ENCODE peak calls at places on chromosome 22, in four cellular contexts. I is iPS DF 6.9, A is HCT116, S is SK-N-SH. W is an unnamed sample. For H3K36me3 and H3K9me3, the result is how much of the 10 kb centered on the place peaks cover.

GRCh38 chr22:29664731-29665130 is 55.1 kb upstream of the CABP7 start:
- DNase-seq in A (no peak), I (no peak), S (no peak), W (no peak)

GRCh38 chr22:43110444-43110926 is at the start of gene BIK:
- DNase-seq in S (peak), I (no peak), A (no peak), W (peak)

GRCh38 chr22:41943661-41944209 is 3.2 kb downstream of the CENPM start:
- DNase-seq in I (no peak), S (no peak), A (no peak), W (no peak)

GRCh38 chr22:25509391-25509791 is 55.1 kb upstream of the GRK3 start:
- DNase-seq in A (no peak), S (no peak), I (no peak), W (no peak)

GRCh38 chr22:40212126-40212525 is 34.4 kb downstream of the TNRC6B start:
- DNase-seq in A (no peak), S (no peak), I (no peak), W (no peak)

GRCh38 chr22:20298803-20299735 is 20.8 kb downstream of the DGCR6L start:
- DNase-seq in A (peak), I (peak), S (peak), W (peak)

GRCh38 chr22:39244496-39245129 is at the start of gene PDGFB:
- DNase-seq in A (no peak), S (no peak), I (no peak), W (no peak)

GRCh38 chr22:21695432-21696085 is 29.7 kb downstream of the PPIL2 start:
- DNase-seq in I (no peak), S (no peak), A (no peak), W (no peak)

GRCh38 chr22:40694409-40694808 is 15.1 kb downstream of the MCHR1 start:
- DNase-seq in A (no peak), S (no peak), I (no peak), W (peak)

DNA sequence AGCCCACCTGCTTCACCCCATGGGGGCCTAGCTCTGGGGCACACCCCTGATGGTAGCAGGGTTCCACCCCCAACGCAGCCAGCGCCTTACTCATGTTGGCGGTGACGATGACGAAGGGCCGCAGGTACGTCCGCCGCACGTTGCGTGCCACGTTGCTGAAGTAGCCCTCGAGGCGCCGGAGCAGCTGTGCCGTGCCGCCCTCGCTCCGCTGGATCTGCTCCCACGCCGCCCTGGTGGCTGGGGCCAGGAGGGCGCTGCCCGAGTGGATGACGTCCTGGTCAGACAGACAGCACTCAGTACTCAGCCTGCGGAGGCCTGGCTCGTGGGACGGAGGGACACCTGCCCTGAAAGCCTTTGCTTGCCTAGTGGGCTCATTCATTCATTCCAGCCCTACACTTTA is 50.8 kb downstream of the TRMU start:
- DNase-seq in A (no peak), I (no peak), S (no peak), W (no peak)
- H3K36me3 ChIP-seq in A (under half), I (under half), S (under half), W (under half)

DNA sequence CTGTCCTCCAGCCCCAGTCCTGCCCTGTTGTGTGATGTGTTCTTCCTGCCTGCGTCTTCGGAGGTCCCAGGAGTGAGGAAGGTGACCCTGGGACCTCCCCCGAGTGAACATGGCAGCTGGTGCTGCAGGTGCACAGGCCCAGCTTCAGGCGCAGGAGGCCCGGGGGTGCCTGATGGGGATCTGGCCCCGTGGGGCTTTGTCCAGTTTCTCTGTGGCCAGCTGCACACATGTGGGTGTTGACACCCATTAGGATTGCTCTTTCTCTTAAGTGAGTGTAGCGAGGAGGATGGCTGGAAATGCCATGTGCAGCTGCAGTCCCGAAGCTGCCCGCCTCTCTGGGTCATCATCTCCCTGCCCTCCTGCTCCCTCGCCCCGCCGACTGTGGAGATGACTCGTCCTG is 1279.7 kb downstream of the BRD1 start:
- DNase-seq in A (no peak), S (no peak), I (no peak), W (no peak)
- H3K9me3 ChIP-seq in A (under half), S (under half), I (half or more), W (under half)

GRCh38 chr22:19105456-19105855 is 16.8 kb downstream of the DGCR2 start:
- DNase-seq in I (no peak), S (no peak), A (no peak), W (no peak)
- H3K27ac ChIP-seq in I (no peak), S (no peak), A (no peak), W (no peak)

DNA sequence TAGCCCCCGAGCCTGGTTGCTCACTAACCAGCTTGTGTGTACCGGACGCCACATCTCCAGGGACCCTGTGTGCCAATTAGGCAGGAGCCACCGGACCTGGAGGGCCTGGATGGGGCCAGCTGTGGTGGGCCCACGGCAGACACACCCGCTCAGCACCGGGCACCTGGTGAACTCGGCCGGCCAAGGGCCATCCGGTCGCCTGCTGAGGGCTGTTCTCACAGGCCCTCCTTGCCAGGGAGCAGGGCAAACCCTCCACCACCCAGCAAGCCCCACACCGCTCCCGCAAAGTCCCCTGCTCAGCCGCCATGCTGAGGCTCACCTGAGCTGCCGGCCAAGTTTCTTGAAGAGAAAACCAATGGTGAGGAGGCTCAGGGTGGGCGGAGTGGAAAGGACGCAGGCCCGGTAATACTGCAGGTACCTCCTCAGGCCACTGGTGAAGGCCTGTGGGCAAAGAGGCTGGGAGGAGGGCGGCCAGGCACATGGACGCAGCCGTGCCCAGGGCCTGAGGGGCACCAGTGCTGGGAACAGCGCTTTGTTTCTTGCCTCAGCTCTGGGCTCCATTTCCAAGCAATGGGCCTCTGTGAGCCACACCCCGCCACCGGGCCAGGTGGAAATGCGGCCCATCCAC is 17.1 kb downstream of the TUBGCP6 start:
- DNase-seq in A (no peak), I (no peak), S (no peak), W (no peak)
- H3K36me3 ChIP-seq in A (under half), I (under half), S (under half), W (under half)

DNA sequence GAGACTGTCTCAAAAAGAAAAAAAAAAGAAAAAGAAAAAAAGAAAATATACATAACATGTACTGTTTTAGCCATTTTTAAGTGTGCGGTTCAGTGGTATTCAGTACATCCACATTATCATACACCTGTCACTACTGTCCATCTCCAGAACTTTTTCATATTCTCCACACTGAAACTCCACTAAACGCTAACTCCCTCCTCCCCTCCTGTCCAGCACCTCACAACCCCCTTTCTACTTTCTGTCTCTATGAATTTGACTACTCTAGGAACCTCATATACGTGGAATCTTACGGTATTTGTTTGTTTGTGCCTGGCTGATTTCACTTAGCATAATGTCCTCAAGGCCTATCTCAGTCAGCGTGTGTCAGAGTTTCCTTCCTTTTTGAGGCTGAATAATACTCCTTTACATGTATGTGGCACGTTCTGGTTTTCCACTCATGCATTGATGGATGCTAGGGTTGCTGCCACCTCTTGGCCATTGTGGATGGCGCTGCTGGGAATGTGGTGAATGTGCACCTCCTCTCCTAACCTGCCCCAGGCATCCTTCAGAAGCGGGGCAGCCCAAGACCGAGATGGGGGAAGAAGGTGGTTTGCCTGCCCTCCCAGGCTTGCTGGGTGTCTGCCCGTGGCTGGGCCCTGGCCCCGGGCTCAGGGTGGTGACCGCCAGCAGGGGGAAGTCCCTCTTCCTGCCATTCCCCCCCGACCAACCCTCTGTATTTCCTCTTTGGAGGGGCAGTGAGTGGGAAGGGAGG is 60.5 kb downstream of the BCR start:
- DNase-seq in I (no peak), A (no peak), S (peak), W (peak)
- H3K9me3 ChIP-seq in I (under half), A (under half), S (under half), W (under half)